ENCODE peak calls at places on chromosomes 5 and 9, in ten cellular contexts. One of them, this sample, is unnamed.
A peak's percentile ranks its signal among the peaks of the same experiment; 100 is the strongest.

GRCh38 chr5:112355058-112355685 is 63.9 kb downstream of the EPB41L4A start:
- DNase-seq in GM10248: no peak
- DNase-seq in OCI-LY7: no peak
- DNase-seq in GM20000: no peak
- DNase-seq in kidney epithelial cell: no peak
- DNase-seq in AG09309: no peak
- DNase-seq in cardiac muscle cell: no peak
- DNase-seq in tibial nerve: no peak
- DNase-seq in A549: no peak
- DNase-seq in fibroblast of mammary gland: no peak
- DNase-seq in this sample: no peak

GRCh38 chr9:13145340-13145739 is 134.2 kb downstream of the MPDZ start:
- DNase-seq in GM10248: no peak
- DNase-seq in OCI-LY7: no peak
- DNase-seq in GM20000: no peak
- DNase-seq in kidney epithelial cell: no peak
- DNase-seq in AG09309: no peak
- DNase-seq in cardiac muscle cell: no peak
- DNase-seq in tibial nerve: no peak
- DNase-seq in A549: no peak
- DNase-seq in fibroblast of mammary gland: no peak
- DNase-seq in this sample: no peak

GRCh38 chr9:137453643-137454081 is 5.5 kb downstream of the NSMF start:
- DNase-seq in GM10248: peak; percentile 89
- DNase-seq in OCI-LY7: peak; percentile 80
- DNase-seq in GM20000: peak; percentile 96
- DNase-seq in kidney epithelial cell: no peak
- DNase-seq in AG09309: no peak
- DNase-seq in cardiac muscle cell: peak; percentile 88
- DNase-seq in tibial nerve: peak; percentile 68
- DNase-seq in A549: peak; percentile 43
- DNase-seq in fibroblast of mammary gland: peak; percentile 64
- DNase-seq in this sample: no peak

GRCh38 chr9:34363619-34364351 is 12.9 kb downstream of the MYORG start:
- DNase-seq in GM10248: no peak
- DNase-seq in OCI-LY7: no peak
- DNase-seq in GM20000: no peak
- DNase-seq in kidney epithelial cell: no peak
- DNase-seq in AG09309: no peak
- DNase-seq in cardiac muscle cell: no peak
- DNase-seq in tibial nerve: no peak
- DNase-seq in A549: no peak
- DNase-seq in fibroblast of mammary gland: no peak
- DNase-seq in this sample: no peak

GRCh38 chr5:146962801-146963355 is 84.3 kb upstream of the PPP2R2B start:
- DNase-seq in GM10248: no peak
- DNase-seq in OCI-LY7: no peak
- DNase-seq in GM20000: no peak
- DNase-seq in kidney epithelial cell: peak; percentile 35
- DNase-seq in AG09309: peak; percentile 25
- DNase-seq in cardiac muscle cell: no peak
- DNase-seq in tibial nerve: no peak
- DNase-seq in A549: no peak
- DNase-seq in fibroblast of mammary gland: peak; percentile 66
- DNase-seq in this sample: peak; percentile 27

GRCh38 chr5:62496876-62497275 is 81.7 kb upstream of the LRRC70 start:
- DNase-seq in GM10248: no peak
- DNase-seq in OCI-LY7: no peak
- DNase-seq in GM20000: no peak
- DNase-seq in kidney epithelial cell: no peak
- DNase-seq in AG09309: no peak
- DNase-seq in cardiac muscle cell: no peak
- DNase-seq in tibial nerve: no peak
- DNase-seq in A549: no peak
- DNase-seq in fibroblast of mammary gland: no peak
- DNase-seq in this sample: no peak

GRCh38 chr5:100165309-100165708 is 369.9 kb upstream of the FAM174A start:
- DNase-seq in GM10248: peak; percentile 4
- DNase-seq in OCI-LY7: no peak
- DNase-seq in GM20000: peak; percentile 8
- DNase-seq in kidney epithelial cell: no peak
- DNase-seq in AG09309: no peak
- DNase-seq in cardiac muscle cell: no peak
- DNase-seq in tibial nerve: no peak
- DNase-seq in A549: no peak
- DNase-seq in fibroblast of mammary gland: no peak
- DNase-seq in this sample: no peak

GRCh38 chr5:125209650-125210049 is 463.2 kb upstream of the ZNF608 start:
- DNase-seq in GM10248: no peak
- DNase-seq in OCI-LY7: no peak
- DNase-seq in GM20000: no peak
- DNase-seq in kidney epithelial cell: no peak
- DNase-seq in AG09309: no peak
- DNase-seq in cardiac muscle cell: no peak
- DNase-seq in tibial nerve: no peak
- DNase-seq in A549: no peak
- DNase-seq in fibroblast of mammary gland: peak; percentile 70
- DNase-seq in this sample: no peak

GRCh38 chr5:178202541-178202940 is 1.8 kb upstream of the HNRNPAB start:
- DNase-seq in GM10248: no peak
- DNase-seq in OCI-LY7: no peak
- DNase-seq in GM20000: no peak
- DNase-seq in kidney epithelial cell: no peak
- DNase-seq in AG09309: no peak
- DNase-seq in cardiac muscle cell: no peak
- DNase-seq in tibial nerve: no peak
- DNase-seq in A549: no peak
- DNase-seq in fibroblast of mammary gland: no peak
- DNase-seq in this sample: no peak

GRCh38 chr5:178205749-178206047 is 1.4 kb downstream of the HNRNPAB start:
- DNase-seq in GM10248: no peak
- DNase-seq in OCI-LY7: no peak
- DNase-seq in GM20000: no peak
- DNase-seq in kidney epithelial cell: no peak
- DNase-seq in AG09309: no peak
- DNase-seq in cardiac muscle cell: no peak
- DNase-seq in tibial nerve: no peak
- DNase-seq in A549: no peak
- DNase-seq in fibroblast of mammary gland: no peak
- DNase-seq in this sample: no peak

GRCh38 chr5:178205010-178205748 is 846 bp downstream of the HNRNPAB start:
- DNase-seq in GM10248: peak; percentile 90
- DNase-seq in OCI-LY7: peak; percentile 88
- DNase-seq in GM20000: peak; percentile 95
- DNase-seq in kidney epithelial cell: no peak
- DNase-seq in AG09309: no peak
- DNase-seq in cardiac muscle cell: peak; percentile 82
- DNase-seq in tibial nerve: peak; percentile 70
- DNase-seq in A549: peak; percentile 82
- DNase-seq in fibroblast of mammary gland: peak; percentile 75
- DNase-seq in this sample: no peak

GRCh38 chr5:178203670-178204204 is 596 bp upstream of the HNRNPAB start:
- DNase-seq in GM10248: peak; percentile 63
- DNase-seq in OCI-LY7: no peak
- DNase-seq in GM20000: peak; percentile 61
- DNase-seq in kidney epithelial cell: no peak
- DNase-seq in AG09309: no peak
- DNase-seq in cardiac muscle cell: no peak
- DNase-seq in tibial nerve: no peak
- DNase-seq in A549: no peak
- DNase-seq in fibroblast of mammary gland: no peak
- DNase-seq in this sample: no peak

DNA sequence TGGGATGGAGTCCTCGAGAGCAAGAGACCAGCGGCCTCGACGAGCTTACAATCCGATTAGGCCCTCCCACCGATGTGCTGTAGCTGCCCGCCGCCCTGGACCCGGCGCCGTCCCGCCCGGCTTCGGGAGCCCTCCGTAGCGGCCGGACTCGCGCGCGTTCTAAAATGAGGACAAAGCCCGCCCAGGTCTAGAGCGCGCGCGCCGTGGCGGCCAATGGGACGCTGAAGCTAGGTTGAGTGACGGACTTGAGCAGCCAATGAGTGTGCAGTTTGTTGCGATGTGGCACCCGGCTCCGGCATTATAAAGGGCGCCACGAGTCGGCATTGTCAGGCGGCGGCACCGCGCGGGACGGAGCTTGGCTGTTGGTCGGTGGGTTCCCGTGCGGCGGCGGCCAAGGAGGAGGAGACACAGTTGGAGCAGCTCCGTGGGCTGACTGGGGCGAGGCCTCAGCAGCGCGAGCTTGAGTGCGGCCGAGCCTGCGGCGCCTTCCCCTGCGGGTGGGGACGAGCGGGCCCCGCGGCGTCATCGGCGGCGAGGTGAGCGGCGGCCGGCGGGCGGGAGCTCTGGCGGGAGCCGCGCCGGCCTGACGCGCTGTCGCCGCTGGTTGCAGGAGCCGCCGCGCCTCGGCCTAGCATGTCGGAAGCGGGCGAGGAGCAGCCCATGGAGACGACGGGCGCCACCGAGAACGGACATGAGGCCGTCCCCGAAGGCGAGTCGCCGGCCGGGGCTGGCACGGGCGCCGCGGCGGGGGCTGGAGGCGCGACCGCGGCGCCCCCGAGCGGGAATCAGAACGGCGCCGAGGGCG is at the start of gene HNRNPAB:
- DNase-seq in GM10248: peak; percentile 99
- DNase-seq in OCI-LY7: peak; percentile 97
- DNase-seq in GM20000: peak; percentile 99
- DNase-seq in kidney epithelial cell: peak; percentile 64
- DNase-seq in AG09309: peak; percentile 91
- DNase-seq in cardiac muscle cell: peak; percentile 97
- DNase-seq in tibial nerve: peak; percentile 96
- DNase-seq in A549: peak; percentile 99
- DNase-seq in fibroblast of mammary gland: peak; percentile 96
- DNase-seq in this sample: peak; percentile 86
- TF ChIP-seq CTCF in GM10248: no peak
- TF ChIP-seq CTCF in OCI-LY7: no peak
- TF ChIP-seq CTCF in GM20000: no peak
- TF ChIP-seq CTCF in kidney epithelial cell: no peak
- TF ChIP-seq CTCF in AG09309: no peak
- TF ChIP-seq CTCF in cardiac muscle cell: no peak
- TF ChIP-seq CTCF in tibial nerve: peak; percentile 55
- TF ChIP-seq CTCF in A549: no peak
- TF ChIP-seq CTCF in fibroblast of mammary gland: no peak
- TF ChIP-seq CTCF in this sample: no peak

DNA sequence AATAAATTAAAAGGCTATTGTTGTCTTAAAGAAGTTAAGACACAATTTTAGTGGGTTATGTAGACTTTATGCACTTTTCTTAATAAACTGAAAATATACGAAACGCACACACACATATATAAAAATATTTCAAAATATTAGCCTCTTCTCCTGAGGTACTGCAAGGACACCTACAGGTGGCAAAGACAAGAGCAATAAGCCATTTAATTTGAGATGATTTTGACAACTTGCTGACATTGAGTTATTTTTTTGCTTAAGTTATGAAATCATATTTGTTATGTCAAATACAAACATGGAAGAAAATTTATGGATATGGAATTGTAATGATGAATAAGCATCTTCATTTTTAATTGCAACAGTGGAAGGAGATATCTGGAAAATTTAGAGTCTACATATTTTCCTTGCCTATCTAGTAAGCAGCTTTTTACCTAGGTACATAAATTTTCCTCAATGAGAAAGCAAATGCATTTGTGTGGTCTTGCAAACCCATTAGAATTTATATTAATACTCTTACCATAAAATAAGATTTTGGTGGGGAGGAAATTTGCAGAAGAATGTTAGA is 301.6 kb downstream of the ISL1 start:
- DNase-seq in GM10248: no peak
- DNase-seq in OCI-LY7: no peak
- DNase-seq in GM20000: no peak
- DNase-seq in kidney epithelial cell: no peak
- DNase-seq in AG09309: no peak
- DNase-seq in cardiac muscle cell: no peak
- DNase-seq in tibial nerve: no peak
- DNase-seq in A549: no peak
- DNase-seq in fibroblast of mammary gland: no peak
- DNase-seq in this sample: no peak
- TF ChIP-seq CTCF in GM10248: no peak
- TF ChIP-seq CTCF in OCI-LY7: peak; percentile 30
- TF ChIP-seq CTCF in GM20000: no peak
- TF ChIP-seq CTCF in kidney epithelial cell: peak; percentile 35
- TF ChIP-seq CTCF in AG09309: no peak
- TF ChIP-seq CTCF in cardiac muscle cell: no peak
- TF ChIP-seq CTCF in tibial nerve: no peak
- TF ChIP-seq CTCF in A549: no peak
- TF ChIP-seq CTCF in fibroblast of mammary gland: no peak
- TF ChIP-seq CTCF in this sample: peak; percentile 81

GRCh38 chr5:169666365-169666764 is 29.3 kb downstream of the DOCK2 start:
- DNase-seq in GM10248: no peak
- DNase-seq in OCI-LY7: no peak
- DNase-seq in GM20000: no peak
- DNase-seq in kidney epithelial cell: no peak
- DNase-seq in AG09309: no peak
- DNase-seq in cardiac muscle cell: no peak
- DNase-seq in tibial nerve: no peak
- DNase-seq in A549: no peak
- DNase-seq in fibroblast of mammary gland: no peak
- DNase-seq in this sample: no peak

GRCh38 chr5:169667896-169668674 is 31.0 kb downstream of the DOCK2 start:
- DNase-seq in GM10248: no peak
- DNase-seq in OCI-LY7: no peak
- DNase-seq in GM20000: no peak
- DNase-seq in kidney epithelial cell: no peak
- DNase-seq in AG09309: no peak
- DNase-seq in cardiac muscle cell: no peak
- DNase-seq in tibial nerve: no peak
- DNase-seq in A549: peak; percentile 55
- DNase-seq in fibroblast of mammary gland: no peak
- DNase-seq in this sample: no peak

GRCh38 chr5:169670769-169671525 is 33.9 kb downstream of the DOCK2 start:
- DNase-seq in GM10248: peak; percentile 70
- DNase-seq in OCI-LY7: no peak
- DNase-seq in GM20000: peak; percentile 71
- DNase-seq in kidney epithelial cell: no peak
- DNase-seq in AG09309: no peak
- DNase-seq in cardiac muscle cell: no peak
- DNase-seq in tibial nerve: no peak
- DNase-seq in A549: no peak
- DNase-seq in fibroblast of mammary gland: no peak
- DNase-seq in this sample: no peak

GRCh38 chr5:169663537-169663936 is 26.5 kb downstream of the DOCK2 start:
- DNase-seq in GM10248: no peak
- DNase-seq in OCI-LY7: no peak
- DNase-seq in GM20000: no peak
- DNase-seq in kidney epithelial cell: no peak
- DNase-seq in AG09309: no peak
- DNase-seq in cardiac muscle cell: no peak
- DNase-seq in tibial nerve: no peak
- DNase-seq in A549: no peak
- DNase-seq in fibroblast of mammary gland: no peak
- DNase-seq in this sample: no peak

GRCh38 chr5:169668732-169669131 is 31.7 kb downstream of the DOCK2 start:
- DNase-seq in GM10248: no peak
- DNase-seq in OCI-LY7: no peak
- DNase-seq in GM20000: no peak
- DNase-seq in kidney epithelial cell: no peak
- DNase-seq in AG09309: no peak
- DNase-seq in cardiac muscle cell: no peak
- DNase-seq in tibial nerve: no peak
- DNase-seq in A549: peak; percentile 58
- DNase-seq in fibroblast of mammary gland: no peak
- DNase-seq in this sample: no peak
- TF ChIP-seq CTCF in GM10248: no peak
- TF ChIP-seq CTCF in OCI-LY7: no peak
- TF ChIP-seq CTCF in GM20000: no peak
- TF ChIP-seq CTCF in kidney epithelial cell: no peak
- TF ChIP-seq CTCF in AG09309: peak; percentile 10
- TF ChIP-seq CTCF in cardiac muscle cell: no peak
- TF ChIP-seq CTCF in tibial nerve: no peak
- TF ChIP-seq CTCF in A549: peak; percentile 17
- TF ChIP-seq CTCF in fibroblast of mammary gland: no peak
- TF ChIP-seq CTCF in this sample: no peak

DNA sequence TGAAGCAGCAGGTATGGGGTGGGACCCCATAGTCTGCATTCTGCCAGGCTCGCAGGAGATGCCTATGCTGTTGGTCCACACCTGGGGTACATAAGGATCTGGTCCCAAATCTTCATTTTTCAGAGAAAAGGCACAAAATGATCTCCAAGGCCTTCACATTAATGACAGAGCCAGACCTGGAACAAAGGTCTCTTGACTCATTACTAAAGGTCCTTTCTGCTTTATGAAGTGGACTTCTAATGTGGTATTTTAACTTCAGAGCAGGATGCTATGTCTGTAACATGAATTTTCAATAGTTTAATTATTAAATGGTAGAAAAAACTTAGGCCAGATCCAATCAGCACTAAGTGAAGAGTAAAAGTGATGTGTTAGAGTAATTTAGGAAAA is 38.0 kb downstream of the DMGDH start:
- DNase-seq in GM10248: no peak
- DNase-seq in OCI-LY7: no peak
- DNase-seq in GM20000: no peak
- DNase-seq in kidney epithelial cell: no peak
- DNase-seq in AG09309: no peak
- DNase-seq in cardiac muscle cell: no peak
- DNase-seq in tibial nerve: no peak
- DNase-seq in A549: no peak
- DNase-seq in fibroblast of mammary gland: no peak
- DNase-seq in this sample: no peak
- TF ChIP-seq CTCF in GM10248: no peak
- TF ChIP-seq CTCF in OCI-LY7: no peak
- TF ChIP-seq CTCF in GM20000: no peak
- TF ChIP-seq CTCF in kidney epithelial cell: no peak
- TF ChIP-seq CTCF in AG09309: no peak
- TF ChIP-seq CTCF in cardiac muscle cell: no peak
- TF ChIP-seq CTCF in tibial nerve: no peak
- TF ChIP-seq CTCF in A549: no peak
- TF ChIP-seq CTCF in fibroblast of mammary gland: no peak
- TF ChIP-seq CTCF in this sample: no peak